ENCODE peak calls at places on chromosomes 5 and 9, in seven cellular contexts. N is ovary, E is transverse colon, F is stomach, C is A549, D is HepG2, O is tibial nerve. Y is an unnamed sample.

GRCh38 chr9:81646337-81646736 is 43.0 kb downstream of the TLE1 start:
- DNase-seq in D (no peak), C (no peak), O (no peak), N (no peak), E (no peak), F (no peak), Y (no peak)

GRCh38 chr5:77718934-77719610 is 57.1 kb downstream of the TBCA start:
- DNase-seq in O (no peak), N (no peak), D (no peak), F (no peak), C (no peak), E (no peak), Y (no peak)

GRCh38 chr5:96209829-96210228 is 223.2 kb downstream of the PCSK1 start:
- DNase-seq in F (no peak), C (peak), N (no peak), E (no peak), O (no peak), D (no peak), Y (no peak)

GRCh38 chr9:77710276-77710675 is 62.2 kb upstream of the GNA14 start:
- DNase-seq in F (no peak), C (no peak), E (no peak), O (no peak), D (no peak), N (no peak), Y (no peak)

GRCh38 chr9:134591082-134591571 is 50.5 kb upstream of the COL5A1 start:
- DNase-seq in N (no peak), F (no peak), C (no peak), E (no peak), O (no peak), D (no peak), Y (peak)

GRCh38 chr9:134324359-134325095 is 1.7 kb upstream of the RXRA start:
- DNase-seq in F (no peak), E (peak), O (no peak), N (peak), C (no peak), D (no peak), Y (no peak)

GRCh38 chr5:14914193-14914592 is 42.6 kb upstream of the ANKH start:
- DNase-seq in D (no peak), C (no peak), O (no peak), E (no peak), F (no peak), N (no peak), Y (no peak)

GRCh38 chr5:6745706-6746217 is 32.5 kb downstream of the TENT4A start:
- DNase-seq in E (peak), D (peak), N (no peak), F (no peak), O (no peak), C (peak), Y (no peak)

GRCh38 chr5:1831257-1831656 is 30.1 kb downstream of the NDUFS6 start:
- DNase-seq in E (no peak), F (no peak), C (no peak), N (no peak), O (no peak), D (no peak), Y (no peak)

GRCh38 chr5:116763987-116764866 is 189.6 kb upstream of the SEMA6A start:
- DNase-seq in E (no peak), O (no peak), N (no peak), C (no peak), D (no peak), F (no peak), Y (no peak)

GRCh38 chr9:8599937-8600336 is 800.4 kb upstream of the DMAC1 start:
- DNase-seq in D (no peak), O (no peak), F (no peak), N (no peak), E (no peak), C (no peak), Y (no peak)

GRCh38 chr9:135211524-135211890 is 124.0 kb downstream of the OLFM1 start:
- DNase-seq in D (no peak), F (no peak), O (no peak), C (no peak), E (no peak), N (no peak), Y (no peak)

GRCh38 chr5:109453251-109453650 is 43.5 kb upstream of the PJA2 start:
- DNase-seq in F (no peak), E (no peak), C (no peak), O (no peak), N (no peak), D (no peak), Y (no peak)

GRCh38 chr5:158514961-158515359 is 584.8 kb downstream of the EBF1 start:
- DNase-seq in O (no peak), C (no peak), D (no peak), N (no peak), E (no peak), F (no peak), Y (no peak)

GRCh38 chr5:142800776-142801494 is 30.8 kb downstream of the ARHGAP26 start:
- DNase-seq in D (no peak), N (no peak), E (no peak), F (no peak), O (no peak), C (no peak), Y (no peak)

GRCh38 chr9:93968451-93969327 is 13.5 kb upstream of the BARX1 start:
- DNase-seq in N (no peak), E (no peak), D (peak), O (no peak), F (no peak), C (no peak), Y (peak)

GRCh38 chr5:175444060-175444904 is at the start of gene DRD1:
- DNase-seq in C (peak), O (no peak), N (no peak), D (no peak), E (peak), F (peak), Y (peak)

GRCh38 chr9:105503873-105504272 is 54.1 kb upstream of the FKTN start:
- DNase-seq in N (no peak), F (no peak), O (no peak), E (no peak), D (no peak), C (no peak), Y (no peak)

GRCh38 chr9:85228111-85228855 is 513.5 kb downstream of the AGTPBP1 start:
- DNase-seq in D (no peak), C (no peak), E (no peak), F (no peak), O (no peak), N (no peak), Y (peak)

GRCh38 chr9:127521919-127522304 is 70.6 kb downstream of the LRSAM1 start:
- DNase-seq in E (no peak), N (no peak), D (no peak), O (no peak), C (no peak), F (peak), Y (no peak)

GRCh38 chr5:138011991-138012390 is 20.9 kb downstream of the FAM13B start:
- DNase-seq in E (no peak), N (no peak), O (no peak), F (no peak), D (no peak), C (no peak), Y (no peak)

GRCh38 chr5:53971566-53971965 is 338.8 kb downstream of the ARL15 start:
- DNase-seq in O (no peak), E (no peak), C (no peak), N (no peak), F (no peak), D (no peak), Y (no peak)

GRCh38 chr5:1108865-1109174 is 3.0 kb downstream of the SLC12A7 start:
- DNase-seq in F (no peak), C (no peak), N (no peak), D (no peak), E (no peak), O (no peak), Y (no peak)

GRCh38 chr9:37324261-37324683 is 98.2 kb upstream of the GRHPR start:
- DNase-seq in F (no peak), E (no peak), O (no peak), C (no peak), N (no peak), D (no peak), Y (no peak)
- H3K4me3 ChIP-seq in F (no peak), E (no peak), O (no peak), C (no peak), N (no peak), D (no peak), Y (no peak)

GRCh38 chr5:72005676-72006075 is 101.6 kb upstream of the MAP1B start:
- DNase-seq in F (no peak), O (no peak), D (no peak), N (no peak), E (no peak), C (no peak), Y (peak)
- TF ChIP-seq EP300 in F (no peak), O (no peak), D (no peak), N (no peak), E (no peak), C (no peak), Y (no peak)

GRCh38 chr5:177095088-177095669 is 8.5 kb downstream of the FGFR4 start:
- DNase-seq in C (no peak), N (peak), O (no peak), F (no peak), D (no peak), E (no peak), Y (no peak)
- H3K4me3 ChIP-seq in C (no peak), N (no peak), O (no peak), F (no peak), D (peak), E (no peak), Y (no peak)

DNA sequence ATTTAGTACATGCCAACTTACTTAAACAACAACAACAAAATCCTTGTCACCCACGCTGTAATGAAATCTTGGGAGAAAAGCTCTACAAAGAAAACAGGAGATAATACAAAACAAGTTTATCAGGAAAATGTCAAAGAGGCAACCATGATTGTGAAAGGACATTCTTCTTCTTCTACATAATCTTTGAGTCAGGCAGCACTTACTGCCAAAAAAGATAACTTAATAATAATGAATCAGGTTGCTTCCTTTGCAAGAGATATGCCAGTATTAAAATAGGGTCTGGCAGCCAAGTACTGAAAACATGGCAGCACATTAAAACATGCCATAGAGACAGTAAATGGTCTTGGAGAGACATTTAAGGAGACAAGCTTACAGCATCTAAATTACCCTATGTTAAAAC is 1573.4 kb downstream of the EFNA5 start:
- DNase-seq in C (no peak), D (no peak), E (no peak), O (no peak), N (no peak), F (no peak), Y (no peak)
- TF ChIP-seq EP300 in C (no peak), D (no peak), E (no peak), O (no peak), N (no peak), F (no peak), Y (no peak)